ENCODE peak calls at places on chromosomes 5 and 9, in eight cellular contexts. One of them, this sample, is unnamed.

GRCh38 chr5:170522211-170523128 is 18.6 kb downstream of the KCNIP1 start:
- DNase-seq in transverse colon: no peak
- DNase-seq in cardiac septum: no peak
- DNase-seq in LHCN-M2: peak
- DNase-seq in fibroblast of the conjunctiva: peak
- DNase-seq in RPMI8226: peak
- DNase-seq in NCI-H2081: peak
- DNase-seq in NCI-H69: peak
- DNase-seq in this sample: no peak

GRCh38 chr5:179300834-179301233 is 44.4 kb downstream of the ADAMTS2 start:
- DNase-seq in transverse colon: no peak
- DNase-seq in cardiac septum: peak
- DNase-seq in LHCN-M2: no peak
- DNase-seq in fibroblast of the conjunctiva: no peak
- DNase-seq in RPMI8226: no peak
- DNase-seq in NCI-H2081: no peak
- DNase-seq in NCI-H69: no peak
- DNase-seq in this sample: no peak

GRCh38 chr5:178331491-178331981 is 98.9 kb upstream of the PHYKPL start:
- DNase-seq in transverse colon: peak
- DNase-seq in cardiac septum: no peak
- DNase-seq in LHCN-M2: peak
- DNase-seq in fibroblast of the conjunctiva: no peak
- DNase-seq in RPMI8226: no peak
- DNase-seq in NCI-H2081: no peak
- DNase-seq in NCI-H69: peak
- DNase-seq in this sample: no peak

GRCh38 chr5:146051678-146052077 is 53.7 kb downstream of the PLAC8L1 start:
- DNase-seq in transverse colon: no peak
- DNase-seq in cardiac septum: no peak
- DNase-seq in LHCN-M2: peak
- DNase-seq in fibroblast of the conjunctiva: no peak
- DNase-seq in RPMI8226: no peak
- DNase-seq in NCI-H2081: no peak
- DNase-seq in NCI-H69: no peak
- DNase-seq in this sample: no peak

GRCh38 chr9:137757139-137757538 is 120.4 kb upstream of the CACNA1B start:
- DNase-seq in transverse colon: no peak
- DNase-seq in cardiac septum: no peak
- DNase-seq in LHCN-M2: peak
- DNase-seq in fibroblast of the conjunctiva: no peak
- DNase-seq in RPMI8226: no peak
- DNase-seq in NCI-H2081: no peak
- DNase-seq in NCI-H69: no peak
- DNase-seq in this sample: no peak

GRCh38 chr9:33132249-33132772 is 34.8 kb downstream of the B4GALT1 start:
- DNase-seq in transverse colon: no peak
- DNase-seq in cardiac septum: no peak
- DNase-seq in LHCN-M2: peak
- DNase-seq in fibroblast of the conjunctiva: peak
- DNase-seq in RPMI8226: no peak
- DNase-seq in NCI-H2081: no peak
- DNase-seq in NCI-H69: no peak
- DNase-seq in this sample: no peak

GRCh38 chr9:129607026-129607397 is 13.9 kb downstream of the C9orf50 start:
- DNase-seq in transverse colon: no peak
- DNase-seq in cardiac septum: no peak
- DNase-seq in LHCN-M2: no peak
- DNase-seq in fibroblast of the conjunctiva: no peak
- DNase-seq in RPMI8226: no peak
- DNase-seq in NCI-H2081: no peak
- DNase-seq in NCI-H69: peak
- DNase-seq in this sample: no peak

GRCh38 chr5:12392246-12392645 is 488.0 kb upstream of the CTNND2 start:
- DNase-seq in transverse colon: no peak
- DNase-seq in cardiac septum: no peak
- DNase-seq in LHCN-M2: no peak
- DNase-seq in fibroblast of the conjunctiva: no peak
- DNase-seq in RPMI8226: no peak
- DNase-seq in NCI-H2081: no peak
- DNase-seq in NCI-H69: no peak
- DNase-seq in this sample: no peak

GRCh38 chr9:84136119-84136868 is 155.7 kb downstream of the RMI1 start:
- DNase-seq in transverse colon: peak
- DNase-seq in cardiac septum: no peak
- DNase-seq in LHCN-M2: peak
- DNase-seq in fibroblast of the conjunctiva: no peak
- DNase-seq in RPMI8226: no peak
- DNase-seq in NCI-H2081: peak
- DNase-seq in NCI-H69: peak
- DNase-seq in this sample: no peak